ENCODE peak calls at places on chromosome 14, in seven cellular contexts. V is naive B cell, H is T-helper 2 cell, I is T follicular helper cell, F is ELF-1, J is Ammon's horn, S is HFFc6. D is an unnamed sample.

GRCh38 chr14:61562321-61563161 is 132.8 kb upstream of the HIF1A start:
- DNase-seq in J (no peak), H (no peak), I (no peak), F (no peak), S (peak), V (no peak), D (no peak)

GRCh38 chr14:38420045-38420444 is 164.2 kb upstream of the CLEC14A start:
- DNase-seq in I (no peak), J (no peak), S (peak), F (no peak), H (no peak), V (no peak), D (no peak)

GRCh38 chr14:54493293-54493692 is 4.5 kb upstream of the GMFB start:
- DNase-seq in I (no peak), F (peak), J (no peak), S (no peak), H (no peak), V (no peak), D (no peak)

GRCh38 chr14:75905505-75905904 is 76.3 kb downstream of the TGFB3 start:
- DNase-seq in F (no peak), J (peak), H (no peak), S (no peak), I (no peak), V (no peak), D (no peak)

GRCh38 chr14:64614214-64614613 is 64.5 kb downstream of the PPP1R36 start:
- DNase-seq in I (no peak), V (no peak), F (no peak), H (no peak), J (no peak), S (no peak), D (no peak)

GRCh38 chr14:103056322-103057027 is 874 bp downstream of the CDC42BPB start:
- DNase-seq in V (peak), S (peak), H (no peak), J (no peak), I (no peak), F (no peak), D (no peak)

GRCh38 chr14:62824086-62824485 is 221.2 kb downstream of the KCNH5 start:
- DNase-seq in J (no peak), H (no peak), S (no peak), V (no peak), I (no peak), F (no peak), D (no peak)

GRCh38 chr14:83548061-83548839 is 1981.7 kb upstream of the FLRT2 start:
- DNase-seq in S (peak), I (no peak), H (no peak), J (no peak), V (no peak), F (peak), D (no peak)

GRCh38 chr14:58919262-58919661 is 269.2 kb upstream of the DAAM1 start:
- DNase-seq in I (no peak), V (no peak), F (no peak), H (no peak), S (no peak), J (no peak), D (no peak)

GRCh38 chr14:104685998-104686610 is 3.3 kb upstream of the INF2 start:
- DNase-seq in F (no peak), H (no peak), S (no peak), J (no peak), I (no peak), V (no peak), D (no peak)

GRCh38 chr14:77018785-77019184 is 9.7 kb downstream of the IRF2BPL start:
- DNase-seq in F (no peak), S (no peak), V (no peak), J (no peak), H (no peak), I (no peak), D (no peak)

GRCh38 chr14:104864267-104865068 is 600 bp upstream of the CEP170B start:
- DNase-seq in S (no peak), H (no peak), I (no peak), F (peak), J (no peak), V (no peak), D (no peak)

GRCh38 chr14:57402173-57402852 is 11.9 kb downstream of the NAA30 start:
- DNase-seq in V (no peak), I (no peak), F (no peak), J (no peak), S (no peak), H (no peak), D (no peak)

GRCh38 chr14:93490001-93490400 is 59.3 kb downstream of the UNC79 start:
- DNase-seq in F (peak), J (no peak), I (no peak), S (no peak), H (no peak), V (no peak), D (no peak)

GRCh38 chr14:52227559-52228222 is 39.8 kb upstream of the PTGDR start:
- DNase-seq in S (no peak), J (no peak), V (no peak), H (no peak), F (no peak), I (no peak), D (no peak)

GRCh38 chr14:72822946-72823611 is 70.8 kb downstream of the DPF3 start:
- DNase-seq in J (no peak), F (no peak), I (no peak), H (no peak), V (no peak), S (no peak), D (no peak)